ENCODE peak calls at places on chromosomes 16 and 17, in four cellular contexts. E is endodermal cell; G is CD8-positive, alpha-beta T cell; P is WTC11. U is an unnamed sample.

GRCh38 chr17:7582401-7583252 is 1.0 kb upstream of the MPDU1 start:
- DNase-seq in E (peak), G (no peak), P (peak), U (no peak)

GRCh38 chr17:6045621-6046357 is 24.4 kb upstream of the WSCD1 start:
- DNase-seq in E (no peak), G (no peak), P (no peak), U (no peak)

GRCh38 chr16:14436410-14436955 is 193.6 kb downstream of the PARN start:
- DNase-seq in E (no peak), G (peak), P (no peak), U (no peak)

GRCh38 chr16:20814761-20815160 is 8.4 kb downstream of the REXO5 start:
- DNase-seq in E (no peak), G (no peak), P (no peak), U (no peak)

GRCh38 chr16:65068151-65068740 is 53.6 kb downstream of the CDH11 start:
- DNase-seq in E (no peak), G (no peak), P (no peak), U (no peak)

GRCh38 chr16:76195648-76196047 is 81.6 kb upstream of the CNTNAP4 start:
- DNase-seq in E (no peak), G (no peak), P (no peak), U (no peak)

GRCh38 chr17:15408803-15409202 is 58.6 kb downstream of the CDRT4 start:
- DNase-seq in E (no peak), G (no peak), P (no peak), U (no peak)

GRCh38 chr16:57622361-57623250 is 5.8 kb upstream of the ADGRG1 start:
- DNase-seq in E (no peak), G (no peak), P (no peak), U (peak)

GRCh38 chr16:1097800-1098199 is 1.8 kb upstream of the C1QTNF8 start:
- DNase-seq in E (no peak), G (no peak), P (no peak), U (no peak)

GRCh38 chr17:78917451-78918307 is 7.5 kb downstream of the TIMP2 start:
- DNase-seq in E (no peak), G (no peak), P (no peak), U (no peak)

GRCh38 chr16:56667581-56668571 is at the start of gene MT1G:
- DNase-seq in E (peak), G (no peak), P (peak), U (no peak)

GRCh38 chr16:2016407-2016922 is 3.1 kb upstream of the NPW start:
- DNase-seq in E (no peak), G (no peak), P (peak), U (peak)

GRCh38 chr16:38941-39892 is 14.2 kb downstream of the POLR3K start:
- DNase-seq in E (no peak), G (peak), P (no peak), U (no peak)

GRCh38 chr16:66946974-66947301 is 11.6 kb downstream of the CES2 start:
- DNase-seq in E (no peak), G (no peak), P (no peak), U (no peak)
- TF ChIP-seq CTCF in E (no peak), G (no peak), P (no peak), U (no peak)

DNA sequence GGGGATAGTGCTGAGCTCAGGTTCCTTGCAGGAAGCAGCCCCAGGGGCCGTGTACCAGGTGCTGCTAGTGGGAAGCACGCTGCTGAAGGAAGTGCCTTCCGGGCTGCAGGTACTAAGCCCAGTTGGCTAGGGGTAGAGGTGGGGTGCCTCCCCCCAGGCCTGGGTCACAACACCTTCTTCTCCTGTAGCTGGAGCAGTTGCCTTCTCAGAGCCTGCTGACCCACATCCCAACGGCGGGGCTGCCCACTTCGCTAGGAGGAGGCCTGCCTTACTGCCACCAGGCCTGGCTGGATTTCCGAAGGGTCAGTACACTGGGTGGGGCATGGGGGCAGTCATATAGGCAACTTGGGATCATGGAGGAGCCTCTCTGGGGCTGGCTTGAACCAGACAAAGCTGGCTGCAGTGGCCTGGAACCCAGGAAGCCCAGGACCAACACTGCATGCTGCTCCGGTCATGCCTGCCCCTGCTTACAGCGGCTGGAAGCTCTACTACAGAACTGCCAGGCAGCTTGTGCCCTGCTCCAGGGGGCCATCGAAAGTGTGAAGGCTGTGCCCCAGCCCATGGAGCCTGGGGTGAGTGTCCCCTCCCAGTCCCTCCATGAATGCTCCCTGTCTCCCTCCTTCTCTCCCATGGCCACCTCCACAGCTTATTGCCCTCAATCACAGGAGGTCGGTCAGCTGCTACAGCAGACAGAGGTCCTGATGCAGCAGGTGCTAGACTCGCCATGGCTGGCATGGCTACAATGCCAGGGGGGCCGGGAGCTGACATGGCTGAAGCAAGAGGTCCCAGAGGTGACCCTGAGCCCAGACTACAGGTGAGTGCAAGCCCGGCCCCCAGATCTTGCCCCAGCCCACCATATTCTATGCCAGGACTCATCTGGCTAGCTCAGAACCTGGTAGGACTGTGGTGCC is 2.5 kb downstream of the PLEKHG4 start:
- DNase-seq in E (no peak), G (no peak), P (no peak), U (no peak)
- TF ChIP-seq CTCF in E (no peak), G (no peak), P (no peak), U (no peak)

GRCh38 chr17:77208856-77209255 is 68.1 kb downstream of the SEC14L1 start:
- DNase-seq in E (no peak), G (no peak), P (no peak), U (no peak)

GRCh38 chr17:77209330-77209748 is 68.6 kb downstream of the SEC14L1 start:
- DNase-seq in E (no peak), G (no peak), P (peak), U (no peak)

GRCh38 chr17:77207689-77208216 is 67.0 kb downstream of the SEC14L1 start:
- DNase-seq in E (no peak), G (no peak), P (no peak), U (no peak)

GRCh38 chr17:77206557-77206956 is 65.8 kb downstream of the SEC14L1 start:
- DNase-seq in E (no peak), G (no peak), P (no peak), U (no peak)

DNA sequence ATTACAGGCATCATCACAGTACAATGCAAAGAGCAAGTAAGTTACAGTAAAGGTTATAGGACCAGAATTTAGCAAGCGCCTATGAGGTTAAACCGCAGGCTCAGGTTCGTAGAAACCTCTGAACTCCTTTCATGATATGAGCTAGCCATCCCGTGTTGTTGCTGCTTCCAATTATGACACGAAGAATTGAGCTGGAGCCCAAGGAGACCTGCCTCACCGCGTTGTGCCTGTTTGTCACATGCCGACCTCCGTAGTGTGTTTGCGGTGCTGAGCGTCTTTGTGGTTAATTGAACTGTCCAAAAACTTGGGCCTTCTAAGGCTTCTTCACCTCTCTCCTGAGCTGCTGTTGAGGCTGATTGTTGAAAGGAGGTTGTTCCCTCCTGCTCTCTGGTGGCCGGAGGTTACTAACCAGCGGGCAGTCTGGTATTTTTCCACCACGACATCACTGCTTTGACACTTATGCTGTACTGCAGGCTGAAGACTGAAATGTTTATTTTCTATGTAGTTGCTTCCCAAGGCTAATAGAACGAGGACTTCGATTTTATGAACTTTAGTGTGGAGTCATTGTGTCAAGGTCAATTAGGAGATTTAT is 67.5 kb downstream of the SEC14L1 start:
- DNase-seq in E (peak), G (no peak), P (peak), U (no peak)
- TF ChIP-seq CTCF in E (peak), G (no peak), P (no peak), U (no peak)

GRCh38 chr16:70472786-70473433 is 18.5 kb downstream of the FCSK start:
- DNase-seq in E (peak), G (no peak), P (no peak), U (no peak)

GRCh38 chr16:70468776-70469525 is 14.6 kb downstream of the FCSK start:
- DNase-seq in E (no peak), G (no peak), P (no peak), U (no peak)

GRCh38 chr16:70470141-70470926 is 15.9 kb downstream of the FCSK start:
- DNase-seq in E (no peak), G (no peak), P (no peak), U (no peak)

GRCh38 chr16:70473446-70474319 is 19.3 kb downstream of the FCSK start:
- DNase-seq in E (no peak), G (no peak), P (no peak), U (no peak)

DNA sequence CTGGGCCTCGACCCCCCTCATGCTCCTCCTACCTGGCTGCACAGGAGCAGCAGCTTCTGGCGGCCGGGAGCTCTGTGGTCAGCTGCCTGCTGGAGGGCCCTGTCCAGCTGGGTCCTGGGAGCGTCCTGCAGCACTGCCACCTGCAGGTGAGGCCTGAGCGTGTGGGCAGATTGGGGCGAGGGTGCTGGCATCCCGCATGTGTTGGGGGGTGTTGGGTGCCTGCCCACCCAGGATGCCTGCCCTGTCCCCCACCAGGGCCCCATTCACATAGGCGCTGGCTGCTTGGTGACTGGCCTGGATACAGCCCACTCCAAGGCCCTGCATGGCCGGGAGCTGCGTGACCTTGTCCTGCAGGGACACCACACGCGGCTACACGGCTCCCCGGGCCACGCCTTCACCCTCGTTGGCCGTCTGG is 16.5 kb downstream of the FCSK start:
- DNase-seq in E (peak), G (no peak), P (peak), U (peak)
- TF ChIP-seq CTCF in E (peak), G (no peak), P (no peak), U (peak)

DNA sequence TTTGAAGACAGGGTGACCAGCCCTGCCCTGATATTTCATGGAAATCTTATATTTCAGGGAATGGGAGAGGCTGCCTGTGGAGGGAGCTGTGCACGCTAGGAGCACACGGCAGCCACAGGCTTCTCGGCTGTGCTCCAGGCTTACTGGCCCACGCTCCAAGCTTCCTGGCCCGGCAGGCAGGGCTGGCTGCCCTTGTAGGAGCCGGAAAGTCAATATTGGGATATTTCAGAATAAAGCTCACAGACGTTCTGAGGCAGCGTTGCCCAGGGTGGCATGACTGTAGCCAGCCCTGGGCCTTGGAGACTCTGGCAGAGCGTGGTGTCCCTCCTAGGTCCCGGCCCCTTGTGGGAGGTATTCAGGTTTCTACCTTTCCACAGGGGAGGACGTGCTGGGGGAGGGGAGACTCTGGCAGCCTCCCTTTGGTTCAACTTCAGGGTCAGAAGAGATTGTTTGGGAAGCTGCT is 95.6 kb downstream of the NPIPB11 start:
- DNase-seq in E (no peak), G (no peak), P (no peak), U (no peak)
- TF ChIP-seq CTCF in E (peak), G (no peak), P (no peak), U (no peak)

GRCh38 chr16:49439676-49440075 is 66.1 kb downstream of the C16orf78 start:
- DNase-seq in E (no peak), G (no peak), P (no peak), U (no peak)

GRCh38 chr16:49434733-49435132 is 61.1 kb downstream of the C16orf78 start:
- DNase-seq in E (no peak), G (no peak), P (no peak), U (peak)

GRCh38 chr16:49439050-49439449 is 65.4 kb downstream of the C16orf78 start:
- DNase-seq in E (no peak), G (no peak), P (no peak), U (peak)

GRCh38 chr16:49436181-49436580 is 62.6 kb downstream of the C16orf78 start:
- DNase-seq in E (no peak), G (no peak), P (no peak), U (peak)

DNA sequence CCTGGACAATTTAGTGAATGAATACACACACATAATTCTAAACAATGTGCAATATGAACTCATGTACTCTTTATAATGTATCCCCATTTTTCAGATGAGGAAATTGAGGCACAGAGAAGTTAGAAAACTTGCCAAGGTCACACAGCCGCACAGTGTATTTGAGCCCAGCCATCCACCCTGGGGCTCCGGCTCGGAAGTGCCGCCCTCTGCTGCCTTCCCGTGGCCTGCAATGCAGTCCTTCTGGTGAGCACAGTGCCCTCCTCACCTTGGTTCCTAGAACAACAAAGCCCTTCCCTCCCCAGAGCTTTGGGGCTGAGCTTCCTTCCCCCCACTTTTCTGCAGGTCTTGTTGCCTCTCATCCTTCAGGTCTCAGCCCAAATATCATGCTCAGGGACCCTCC is 63.7 kb downstream of the C16orf78 start:
- DNase-seq in E (no peak), G (no peak), P (no peak), U (peak)
- TF ChIP-seq CTCF in E (peak), G (no peak), P (no peak), U (no peak)

GRCh38 chr16:30802971-30803370 is 16.0 kb upstream of the ZNF629 start:
- DNase-seq in E (no peak), G (no peak), P (no peak), U (no peak)

GRCh38 chr16:30793508-30794069 is 6.6 kb upstream of the ZNF629 start:
- DNase-seq in E (no peak), G (no peak), P (no peak), U (no peak)

GRCh38 chr16:30794634-30795033 is 7.6 kb upstream of the ZNF629 start:
- DNase-seq in E (no peak), G (no peak), P (no peak), U (no peak)

DNA sequence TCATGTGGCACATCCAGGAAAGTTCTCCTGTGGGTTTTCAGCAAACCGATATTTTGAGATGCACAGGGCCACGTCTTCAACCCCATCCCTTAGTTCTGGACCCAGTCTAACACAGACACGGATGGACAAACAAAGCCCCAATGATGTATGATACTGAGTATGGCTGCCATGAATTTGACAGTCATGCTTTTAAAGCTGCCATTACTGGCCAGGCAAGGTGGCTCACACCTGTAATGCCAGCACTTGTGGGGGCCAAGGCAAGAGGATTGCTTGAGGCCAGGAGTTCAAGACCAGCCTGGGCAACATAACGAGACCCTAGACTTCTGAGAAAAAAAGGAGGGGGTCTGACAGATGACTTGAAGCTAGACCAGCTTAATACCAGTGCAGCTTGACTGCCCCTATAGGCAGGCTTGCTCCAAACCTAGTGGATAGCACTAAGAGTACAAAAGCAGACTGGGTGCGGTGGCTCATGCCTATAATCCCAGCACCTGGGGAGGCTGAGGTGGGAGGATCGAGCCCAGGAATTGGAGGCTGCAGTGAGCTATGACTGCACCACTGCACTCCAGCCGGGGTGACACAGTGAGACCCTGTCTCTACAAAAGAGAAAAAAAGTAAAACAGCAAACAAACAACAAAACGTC is 10.8 kb upstream of the ZNF629 start:
- DNase-seq in E (no peak), G (no peak), P (no peak), U (no peak)
- TF ChIP-seq CTCF in E (peak), G (no peak), P (no peak), U (no peak)

GRCh38 chr16:82136956-82137818 is 32.8 kb downstream of the MPHOSPH6 start:
- DNase-seq in E (no peak), G (no peak), P (no peak), U (no peak)

GRCh38 chr16:82133798-82134197 is 36.2 kb downstream of the MPHOSPH6 start:
- DNase-seq in E (no peak), G (no peak), P (no peak), U (no peak)

GRCh38 chr16:82135844-82136243 is 34.2 kb downstream of the MPHOSPH6 start:
- DNase-seq in E (no peak), G (no peak), P (no peak), U (no peak)

GRCh38 chr16:82137819-82138177 is 32.2 kb downstream of the MPHOSPH6 start:
- DNase-seq in E (no peak), G (no peak), P (no peak), U (no peak)

DNA sequence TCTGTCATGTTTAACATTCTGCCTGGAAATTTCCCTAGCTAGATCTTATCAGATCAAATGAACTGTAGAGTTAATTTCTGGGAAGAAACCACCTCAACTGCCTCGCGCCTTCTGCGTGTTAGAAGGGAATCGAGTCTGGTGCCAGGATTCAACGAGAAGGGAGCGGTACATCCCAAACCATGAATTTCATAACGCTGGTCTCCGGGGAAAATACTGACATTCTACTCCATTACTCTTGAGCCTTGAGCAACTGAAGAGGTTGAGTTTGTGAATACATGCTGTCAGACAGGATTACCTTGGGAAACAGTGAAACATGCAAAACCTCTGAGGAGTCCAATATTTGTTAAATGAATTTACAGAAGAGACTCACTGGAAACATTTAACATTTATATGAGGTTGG is 35.1 kb downstream of the MPHOSPH6 start:
- DNase-seq in E (no peak), G (no peak), P (no peak), U (no peak)
- TF ChIP-seq CTCF in E (no peak), G (no peak), P (no peak), U (no peak)

GRCh38 chr16:55057866-55058265 is 127.2 kb downstream of the IRX5 start:
- DNase-seq in E (no peak), G (no peak), P (no peak), U (no peak)

GRCh38 chr16:55052335-55053070 is 121.8 kb downstream of the IRX5 start:
- DNase-seq in E (peak), G (no peak), P (no peak), U (no peak)

GRCh38 chr16:55056585-55057520 is 126.2 kb downstream of the IRX5 start:
- DNase-seq in E (peak), G (no peak), P (peak), U (peak)

GRCh38 chr16:55053071-55053415 is 122.4 kb downstream of the IRX5 start:
- DNase-seq in E (peak), G (no peak), P (no peak), U (no peak)

GRCh38 chr16:55055262-55055661 is 124.6 kb downstream of the IRX5 start:
- DNase-seq in E (no peak), G (no peak), P (no peak), U (no peak)
- TF ChIP-seq CTCF in E (peak), G (no peak), P (no peak), U (no peak)

U was measured in glutamatergic neuron.